ENCODE peak calls at places on chromosomes 3 and 15, in five cellular contexts. K, S, Q, P and G are unnamed samples.

GRCh38 chr3:23668430-23668904 is 137.3 kb upstream of the UBE2E1 start:
- DNase-seq in K (no peak), S (no peak), Q (no peak), P (no peak), G (no peak)

GRCh38 chr3:34260266-34260990 is 462.0 kb downstream of the PDCD6IP start:
- DNase-seq in K (peak), S (peak), Q (peak), P (no peak), G (no peak)

GRCh38 chr15:60212536-60212935 is 185.2 kb downstream of the ANXA2 start:
- DNase-seq in K (no peak), S (no peak), Q (no peak), P (peak), G (no peak)

GRCh38 chr3:194272861-194273266 is 78.3 kb downstream of the CPN2 start:
- DNase-seq in K (peak), S (no peak), Q (no peak), P (no peak), G (peak)

GRCh38 chr3:179688847-179689246 is 36.0 kb downstream of the USP13 start:
- DNase-seq in K (no peak), S (no peak), Q (no peak), P (no peak), G (no peak)

GRCh38 chr15:101244039-101244781 is 7.6 kb downstream of the CHSY1 start:
- DNase-seq in K (no peak), S (no peak), Q (no peak), P (no peak), G (peak)

GRCh38 chr15:74060251-74060650 is 22.1 kb downstream of the GOLGA6A start:
- DNase-seq in K (no peak), S (no peak), Q (no peak), P (no peak), G (peak)

GRCh38 chr3:48034000-48034516 is 17.8 kb upstream of the MAP4 start:
- DNase-seq in K (no peak), S (no peak), Q (no peak), P (no peak), G (no peak)

GRCh38 chr15:56533741-56534416 is 68.9 kb upstream of the MNS1 start:
- DNase-seq in K (no peak), S (no peak), Q (no peak), P (no peak), G (no peak)

GRCh38 chr15:35427091-35427490 is 118.9 kb downstream of the DPH6 start:
- DNase-seq in K (no peak), S (no peak), Q (no peak), P (no peak), G (no peak)

GRCh38 chr3:67329358-67329757 is 325.1 kb downstream of the SUCLG2 start:
- DNase-seq in K (no peak), S (no peak), Q (no peak), P (no peak), G (no peak)

GRCh38 chr15:99450896-99451358 is 114.9 kb upstream of the MEF2A start:
- DNase-seq in K (peak), S (peak), Q (peak), P (no peak), G (no peak)

GRCh38 chr3:151556591-151556990 is 95.7 kb upstream of the IGSF10 start:
- DNase-seq in K (no peak), S (no peak), Q (no peak), P (no peak), G (no peak)

GRCh38 chr3:37993811-37994638 is 3.4 kb downstream of the VILL start:
- DNase-seq in K (peak), S (peak), Q (peak), P (no peak), G (peak)

GRCh38 chr3:187139895-187140253 is 578 bp upstream of the RPL39L start:
- DNase-seq in K (no peak), S (no peak), Q (no peak), P (no peak), G (no peak)
- H3K4me3 ChIP-seq in K (peak), S (peak), Q (peak), P (peak), G (no peak)

DNA sequence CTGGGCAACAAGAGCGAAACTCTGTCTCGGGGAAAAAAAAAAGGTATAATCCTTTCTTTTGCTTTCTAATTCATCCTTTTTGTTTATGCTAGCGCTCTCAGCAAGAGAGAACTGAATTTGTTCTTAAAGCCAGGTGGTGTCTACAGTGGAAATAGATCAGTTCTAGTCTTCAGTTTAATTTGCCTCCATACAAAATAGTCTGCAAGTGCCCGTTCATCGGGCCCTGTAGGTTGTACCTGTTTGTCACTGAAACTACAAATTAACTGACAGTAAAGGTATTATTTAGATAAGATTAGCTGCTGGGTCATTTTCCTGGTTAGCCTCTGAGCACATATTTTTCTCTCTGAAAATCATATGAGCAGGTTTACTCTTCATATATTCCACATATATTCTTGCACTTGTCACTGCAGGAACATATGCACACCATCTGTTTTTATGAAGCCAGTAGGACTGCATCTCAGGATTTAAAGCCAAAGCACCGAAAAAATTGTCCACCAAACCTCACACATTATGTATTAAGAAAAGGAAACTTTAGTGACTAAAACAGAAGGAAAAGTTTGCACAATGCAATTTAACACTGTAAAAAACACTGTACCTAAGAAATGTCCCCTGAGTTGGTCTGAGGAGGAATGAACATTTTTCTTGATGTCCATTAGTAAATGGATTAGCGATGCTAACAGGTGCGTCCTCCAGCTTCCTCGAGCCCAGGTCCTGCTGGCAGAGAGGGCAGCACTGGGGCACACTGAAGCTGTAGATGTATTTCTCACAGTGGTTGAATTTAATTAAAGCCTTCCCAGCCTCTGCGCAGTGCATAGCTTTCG is 437 bp downstream of the MKRN2OS start:
- DNase-seq in K (no peak), S (no peak), Q (no peak), P (no peak), G (no peak)
- H3K27ac ChIP-seq in K (no peak), S (no peak), Q (peak), P (no peak), G (no peak)

DNA sequence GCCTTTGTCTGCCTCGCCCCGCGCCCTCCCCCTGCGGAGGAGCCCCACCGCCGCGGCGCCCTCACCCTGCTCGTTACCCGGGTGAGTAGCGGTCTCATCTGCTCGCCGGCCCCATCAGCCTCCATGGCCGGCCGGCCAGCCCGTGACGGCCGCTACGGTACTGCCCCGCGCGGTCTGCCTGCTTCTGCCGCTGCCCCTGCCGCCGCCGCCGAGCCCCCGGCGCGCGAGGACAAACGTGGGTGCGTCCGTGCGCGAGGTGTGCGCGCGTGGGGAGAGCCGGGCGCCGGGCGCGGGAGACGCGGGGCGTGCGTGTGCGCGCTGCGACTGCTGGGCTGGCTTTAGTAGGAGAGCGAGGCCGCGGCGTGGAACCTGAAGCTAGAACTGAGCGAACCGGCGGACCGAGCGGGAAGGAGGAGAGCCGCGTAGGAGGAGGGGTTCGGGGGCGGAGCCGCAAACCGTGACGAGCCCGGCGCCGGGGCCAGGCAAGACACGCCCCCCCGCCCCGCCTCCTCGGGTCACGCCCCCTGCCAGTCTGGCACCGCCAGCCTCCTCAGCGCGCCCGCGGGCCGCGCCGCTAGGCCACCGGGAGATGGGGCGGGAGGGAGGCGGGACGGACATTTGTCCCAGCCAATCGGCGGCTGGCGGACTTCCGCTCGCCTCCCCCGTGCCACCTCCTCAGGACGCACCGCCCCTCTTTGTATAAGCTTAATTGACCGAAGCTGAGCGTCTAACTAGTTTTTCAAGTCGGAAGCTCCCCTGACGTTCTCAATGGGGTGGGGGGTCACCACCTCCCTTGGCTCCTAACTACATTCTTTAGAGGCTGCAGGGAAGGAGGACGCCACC is at the start of gene SLC4A7:
- DNase-seq in K (peak), S (peak), Q (peak), P (peak), G (peak)
- TF ChIP-seq POLR2A in K (peak), S (peak), Q (peak), P (peak), G (peak)

DNA sequence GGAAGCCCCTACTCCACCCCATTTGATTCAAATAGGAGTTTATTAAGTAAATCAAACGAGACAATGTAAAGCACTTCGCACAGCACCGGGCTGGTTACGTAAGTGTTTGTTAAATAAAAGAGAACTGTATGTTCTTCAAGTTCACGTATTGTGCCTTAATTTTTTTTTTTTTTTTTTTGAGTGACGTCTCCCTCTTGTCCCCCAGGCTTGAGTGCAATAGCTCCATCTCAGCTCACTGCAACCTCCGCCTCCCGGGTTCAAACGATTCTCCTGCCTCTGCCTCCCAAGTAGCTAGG is 1.3 kb upstream of the WWTR1 start:
- DNase-seq in K (no peak), S (no peak), Q (no peak), P (no peak), G (no peak)
- H3K4me3 ChIP-seq in K (peak), S (peak), Q (peak), P (peak), G (no peak)

GRCh38 chr3:94221829-94222228 is 159.0 kb downstream of the NSUN3 start:
- DNase-seq in K (no peak), S (no peak), Q (no peak), P (no peak), G (no peak)

GRCh38 chr3:94225176-94225742 is 162.4 kb downstream of the NSUN3 start:
- DNase-seq in K (no peak), S (no peak), Q (no peak), P (no peak), G (no peak)

GRCh38 chr3:94226058-94226457 is 163.2 kb downstream of the NSUN3 start:
- DNase-seq in K (no peak), S (no peak), Q (no peak), P (no peak), G (no peak)
- H3K27ac ChIP-seq in K (no peak), S (no peak), Q (no peak), P (no peak), G (no peak)

GRCh38 chr15:84725001-84725491 is 9.1 kb upstream of the SEC11A start:
- DNase-seq in K (no peak), S (no peak), Q (no peak), P (no peak), G (no peak)
- TF ChIP-seq POLR2A in K (no peak), S (no peak), Q (no peak), P (no peak), G (no peak)

GRCh38 chr3:44000586-44000985 is 241.1 kb upstream of the TOPAZ1 start:
- DNase-seq in K (no peak), S (no peak), Q (no peak), P (no peak), G (no peak)
- H3K4me3 ChIP-seq in K (no peak), S (no peak), Q (no peak), P (no peak), G (no peak)

DNA sequence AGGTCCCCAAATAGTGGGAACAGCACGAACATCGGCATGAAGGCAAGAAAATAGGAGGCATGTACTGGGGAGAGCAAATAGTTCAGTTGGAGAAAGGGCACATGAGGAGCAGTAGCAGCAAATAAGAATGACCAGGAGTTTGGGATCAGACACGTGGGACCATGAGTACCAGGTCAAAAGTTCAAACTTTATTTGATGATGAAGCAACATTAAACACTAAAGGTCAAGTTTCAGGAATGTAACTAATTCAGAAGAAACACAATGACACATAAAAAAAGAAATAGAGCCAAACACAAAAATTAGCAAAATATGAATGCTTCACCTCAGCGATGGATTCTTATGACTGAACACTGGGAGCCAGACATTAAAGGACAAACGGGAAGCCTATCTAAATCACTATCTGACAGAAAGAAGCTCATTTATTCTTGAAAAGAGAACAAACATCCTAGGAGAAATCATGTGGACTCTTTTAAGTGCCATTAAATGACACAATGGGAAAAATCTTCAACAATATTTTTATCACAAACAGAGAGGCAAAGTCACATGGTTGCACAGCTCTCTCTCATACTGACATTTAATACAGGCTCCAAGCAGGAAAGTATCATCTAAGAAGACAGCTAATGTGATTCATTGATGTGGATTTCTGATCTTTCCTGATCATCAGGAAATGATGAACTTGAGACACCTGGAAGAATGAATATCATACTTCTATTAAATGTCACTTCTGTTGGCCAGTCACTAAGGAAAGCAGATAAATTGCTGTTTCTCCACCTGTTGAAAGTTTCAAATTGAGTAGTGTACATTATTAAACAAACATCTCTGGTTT is 216.9 kb upstream of the THBS1 start:
- DNase-seq in K (no peak), S (no peak), Q (no peak), P (no peak), G (no peak)
- H3K27ac ChIP-seq in K (peak), S (no peak), Q (no peak), P (no peak), G (no peak)

DNA sequence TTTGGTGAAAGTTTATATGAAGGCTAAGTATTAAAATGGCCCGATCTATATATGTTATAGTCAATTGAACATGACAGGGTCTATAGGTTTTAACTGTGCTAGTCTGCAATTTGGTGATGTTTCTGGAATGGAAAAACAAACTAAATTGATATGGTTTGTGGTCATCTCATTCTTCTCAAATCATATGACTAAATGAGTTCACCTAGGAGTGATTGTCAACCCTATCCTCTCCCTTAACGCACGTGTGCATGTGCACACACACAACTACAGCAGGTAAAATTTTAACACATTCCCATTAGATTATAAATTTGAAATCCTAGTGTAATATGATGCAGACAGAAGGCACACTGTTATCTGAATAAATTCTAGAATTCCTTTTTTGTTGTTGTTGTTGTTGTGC is 9.0 kb downstream of the CLDND1 start:
- DNase-seq in K (no peak), S (no peak), Q (no peak), P (no peak), G (no peak)
- TF ChIP-seq POLR2A in K (no peak), S (no peak), Q (no peak), P (no peak), G (no peak)